ENCODE peak calls at places on chromosome 21, in ten cellular contexts. One of them, this sample, is unnamed.

GRCh38 chr21:44713846-44714245 is 2.5 kb upstream of the TSPEAR start:
- DNase-seq in NCI-H1105: no peak
- DNase-seq in GM12865: no peak
- DNase-seq in stromal cell of bone marrow: no peak
- DNase-seq in AG08396: no peak
- DNase-seq in heart left ventricle: no peak
- DNase-seq in amniotic stem cell: no peak
- DNase-seq in A172: no peak
- DNase-seq in activated CD8-positive, alpha-beta memory T cell treated with anti-CD3 and anti-CD28 coated beads, Interleukin-2, amount 50 U/mL, for 48 hours: peak
- DNase-seq in AG04450: no peak
- DNase-seq in this sample: no peak

GRCh38 chr21:45997495-45998275 is 16.1 kb downstream of the COL6A1 start:
- DNase-seq in NCI-H1105: no peak
- DNase-seq in AG04450: no peak
- DNase-seq in heart left ventricle: peak
- DNase-seq in amniotic stem cell: no peak
- DNase-seq in AG08396: no peak
- DNase-seq in activated CD8-positive, alpha-beta memory T cell treated with anti-CD3 and anti-CD28 coated beads, Interleukin-2, amount 50 U/mL, for 48 hours: no peak
- DNase-seq in A172: no peak
- DNase-seq in GM12865: no peak
- DNase-seq in stromal cell of bone marrow: no peak
- DNase-seq in this sample: no peak

GRCh38 chr21:32426592-32427051 is 14.1 kb downstream of the EVA1C start:
- DNase-seq in amniotic stem cell: no peak
- DNase-seq in activated CD8-positive, alpha-beta memory T cell treated with anti-CD3 and anti-CD28 coated beads, Interleukin-2, amount 50 U/mL, for 48 hours: no peak
- DNase-seq in AG04450: no peak
- DNase-seq in heart left ventricle: no peak
- DNase-seq in stromal cell of bone marrow: peak
- DNase-seq in A172: peak
- DNase-seq in AG08396: peak
- DNase-seq in NCI-H1105: no peak
- DNase-seq in GM12865: no peak
- DNase-seq in this sample: no peak

GRCh38 chr21:35206141-35207125 is 157.3 kb upstream of the RUNX1 start:
- DNase-seq in AG04450: no peak
- DNase-seq in heart left ventricle: peak
- DNase-seq in NCI-H1105: no peak
- DNase-seq in stromal cell of bone marrow: no peak
- DNase-seq in amniotic stem cell: no peak
- DNase-seq in A172: peak
- DNase-seq in AG08396: no peak
- DNase-seq in GM12865: peak
- DNase-seq in activated CD8-positive, alpha-beta memory T cell treated with anti-CD3 and anti-CD28 coated beads, Interleukin-2, amount 50 U/mL, for 48 hours: no peak
- DNase-seq in this sample: peak

GRCh38 chr21:41712201-41712600 is 54.7 kb downstream of the RIPK4 start:
- DNase-seq in AG04450: no peak
- DNase-seq in AG08396: no peak
- DNase-seq in activated CD8-positive, alpha-beta memory T cell treated with anti-CD3 and anti-CD28 coated beads, Interleukin-2, amount 50 U/mL, for 48 hours: no peak
- DNase-seq in stromal cell of bone marrow: no peak
- DNase-seq in GM12865: no peak
- DNase-seq in amniotic stem cell: no peak
- DNase-seq in A172: no peak
- DNase-seq in heart left ventricle: no peak
- DNase-seq in NCI-H1105: no peak
- DNase-seq in this sample: no peak

GRCh38 chr21:45634511-45635183 is 8.9 kb upstream of the PCBP3 start:
- DNase-seq in heart left ventricle: no peak
- DNase-seq in activated CD8-positive, alpha-beta memory T cell treated with anti-CD3 and anti-CD28 coated beads, Interleukin-2, amount 50 U/mL, for 48 hours: no peak
- DNase-seq in amniotic stem cell: no peak
- DNase-seq in AG04450: no peak
- DNase-seq in AG08396: no peak
- DNase-seq in A172: no peak
- DNase-seq in NCI-H1105: no peak
- DNase-seq in GM12865: no peak
- DNase-seq in stromal cell of bone marrow: no peak
- DNase-seq in this sample: no peak

GRCh38 chr21:37803076-37803475 is 113.2 kb downstream of the KCNJ6 start:
- DNase-seq in NCI-H1105: no peak
- DNase-seq in A172: no peak
- DNase-seq in AG04450: no peak
- DNase-seq in amniotic stem cell: no peak
- DNase-seq in AG08396: no peak
- DNase-seq in heart left ventricle: no peak
- DNase-seq in GM12865: no peak
- DNase-seq in activated CD8-positive, alpha-beta memory T cell treated with anti-CD3 and anti-CD28 coated beads, Interleukin-2, amount 50 U/mL, for 48 hours: no peak
- DNase-seq in stromal cell of bone marrow: no peak
- DNase-seq in this sample: no peak

GRCh38 chr21:46564391-46564790 is 40.5 kb downstream of the S100B start:
- DNase-seq in heart left ventricle: no peak
- DNase-seq in AG08396: no peak
- DNase-seq in amniotic stem cell: no peak
- DNase-seq in AG04450: no peak
- DNase-seq in stromal cell of bone marrow: no peak
- DNase-seq in NCI-H1105: no peak
- DNase-seq in activated CD8-positive, alpha-beta memory T cell treated with anti-CD3 and anti-CD28 coated beads, Interleukin-2, amount 50 U/mL, for 48 hours: no peak
- DNase-seq in A172: no peak
- DNase-seq in GM12865: no peak
- DNase-seq in this sample: no peak

GRCh38 chr21:42389449-42389835 is 6.4 kb downstream of the TMPRSS3 start:
- DNase-seq in amniotic stem cell: no peak
- DNase-seq in A172: no peak
- DNase-seq in AG04450: no peak
- DNase-seq in heart left ventricle: no peak
- DNase-seq in GM12865: no peak
- DNase-seq in activated CD8-positive, alpha-beta memory T cell treated with anti-CD3 and anti-CD28 coated beads, Interleukin-2, amount 50 U/mL, for 48 hours: no peak
- DNase-seq in AG08396: no peak
- DNase-seq in NCI-H1105: no peak
- DNase-seq in stromal cell of bone marrow: no peak
- DNase-seq in this sample: no peak

GRCh38 chr21:18298228-18298627 is 53.6 kb downstream of the CHODL start:
- DNase-seq in stromal cell of bone marrow: no peak
- DNase-seq in NCI-H1105: no peak
- DNase-seq in heart left ventricle: no peak
- DNase-seq in AG08396: no peak
- DNase-seq in GM12865: no peak
- DNase-seq in A172: no peak
- DNase-seq in activated CD8-positive, alpha-beta memory T cell treated with anti-CD3 and anti-CD28 coated beads, Interleukin-2, amount 50 U/mL, for 48 hours: no peak
- DNase-seq in AG04450: no peak
- DNase-seq in amniotic stem cell: no peak
- DNase-seq in this sample: no peak

GRCh38 chr21:42455196-42455595 is 40.8 kb downstream of the RSPH1 start:
- DNase-seq in NCI-H1105: no peak
- DNase-seq in amniotic stem cell: no peak
- DNase-seq in A172: no peak
- DNase-seq in stromal cell of bone marrow: no peak
- DNase-seq in GM12865: no peak
- DNase-seq in AG08396: no peak
- DNase-seq in activated CD8-positive, alpha-beta memory T cell treated with anti-CD3 and anti-CD28 coated beads, Interleukin-2, amount 50 U/mL, for 48 hours: no peak
- DNase-seq in heart left ventricle: no peak
- DNase-seq in AG04450: no peak
- DNase-seq in this sample: no peak

GRCh38 chr21:32442566-32443318 is 30.2 kb downstream of the EVA1C start:
- DNase-seq in GM12865: no peak
- DNase-seq in amniotic stem cell: no peak
- DNase-seq in A172: no peak
- DNase-seq in AG08396: no peak
- DNase-seq in AG04450: no peak
- DNase-seq in activated CD8-positive, alpha-beta memory T cell treated with anti-CD3 and anti-CD28 coated beads, Interleukin-2, amount 50 U/mL, for 48 hours: no peak
- DNase-seq in NCI-H1105: no peak
- DNase-seq in heart left ventricle: no peak
- DNase-seq in stromal cell of bone marrow: no peak
- DNase-seq in this sample: no peak

GRCh38 chr21:42524341-42525227 is 10.9 kb downstream of the SLC37A1 start:
- DNase-seq in heart left ventricle: peak
- DNase-seq in AG04450: no peak
- DNase-seq in NCI-H1105: peak
- DNase-seq in amniotic stem cell: no peak
- DNase-seq in activated CD8-positive, alpha-beta memory T cell treated with anti-CD3 and anti-CD28 coated beads, Interleukin-2, amount 50 U/mL, for 48 hours: no peak
- DNase-seq in GM12865: peak
- DNase-seq in stromal cell of bone marrow: no peak
- DNase-seq in AG08396: peak
- DNase-seq in A172: no peak
- DNase-seq in this sample: no peak

GRCh38 chr21:46379691-46380090 is 55.7 kb downstream of the PCNT start:
- DNase-seq in amniotic stem cell: no peak
- DNase-seq in activated CD8-positive, alpha-beta memory T cell treated with anti-CD3 and anti-CD28 coated beads, Interleukin-2, amount 50 U/mL, for 48 hours: no peak
- DNase-seq in A172: no peak
- DNase-seq in stromal cell of bone marrow: no peak
- DNase-seq in heart left ventricle: no peak
- DNase-seq in NCI-H1105: no peak
- DNase-seq in AG04450: no peak
- DNase-seq in GM12865: no peak
- DNase-seq in AG08396: no peak
- DNase-seq in this sample: no peak

GRCh38 chr21:29064850-29065481 is 8.5 kb downstream of the CCT8 start:
- DNase-seq in AG04450: no peak
- DNase-seq in NCI-H1105: no peak
- DNase-seq in GM12865: peak
- DNase-seq in stromal cell of bone marrow: no peak
- DNase-seq in A172: no peak
- DNase-seq in heart left ventricle: no peak
- DNase-seq in AG08396: no peak
- DNase-seq in activated CD8-positive, alpha-beta memory T cell treated with anti-CD3 and anti-CD28 coated beads, Interleukin-2, amount 50 U/mL, for 48 hours: no peak
- DNase-seq in amniotic stem cell: no peak
- DNase-seq in this sample: no peak

GRCh38 chr21:28193189-28193588 is 799.5 kb downstream of the LTN1 start:
- DNase-seq in A172: no peak
- DNase-seq in GM12865: no peak
- DNase-seq in AG04450: no peak
- DNase-seq in activated CD8-positive, alpha-beta memory T cell treated with anti-CD3 and anti-CD28 coated beads, Interleukin-2, amount 50 U/mL, for 48 hours: no peak
- DNase-seq in AG08396: no peak
- DNase-seq in NCI-H1105: no peak
- DNase-seq in stromal cell of bone marrow: no peak
- DNase-seq in amniotic stem cell: no peak
- DNase-seq in heart left ventricle: no peak
- DNase-seq in this sample: no peak

GRCh38 chr21:46456750-46457149 is 1.9 kb upstream of the DIP2A start:
- DNase-seq in GM12865: no peak
- DNase-seq in activated CD8-positive, alpha-beta memory T cell treated with anti-CD3 and anti-CD28 coated beads, Interleukin-2, amount 50 U/mL, for 48 hours: no peak
- DNase-seq in AG04450: no peak
- DNase-seq in NCI-H1105: no peak
- DNase-seq in stromal cell of bone marrow: no peak
- DNase-seq in amniotic stem cell: no peak
- DNase-seq in heart left ventricle: no peak
- DNase-seq in A172: no peak
- DNase-seq in AG08396: no peak
- DNase-seq in this sample: no peak

GRCh38 chr21:25638634-25639166 is 358 bp upstream of the JAM2 start:
- DNase-seq in AG08396: peak
- DNase-seq in stromal cell of bone marrow: no peak
- DNase-seq in NCI-H1105: no peak
- DNase-seq in activated CD8-positive, alpha-beta memory T cell treated with anti-CD3 and anti-CD28 coated beads, Interleukin-2, amount 50 U/mL, for 48 hours: no peak
- DNase-seq in amniotic stem cell: no peak
- DNase-seq in AG04450: no peak
- DNase-seq in GM12865: peak
- DNase-seq in heart left ventricle: no peak
- DNase-seq in A172: no peak
- DNase-seq in this sample: no peak

GRCh38 chr21:46517361-46517760 is 58.7 kb downstream of the DIP2A start:
- DNase-seq in amniotic stem cell: no peak
- DNase-seq in AG08396: peak
- DNase-seq in AG04450: no peak
- DNase-seq in stromal cell of bone marrow: peak
- DNase-seq in heart left ventricle: peak
- DNase-seq in GM12865: no peak
- DNase-seq in NCI-H1105: no peak
- DNase-seq in A172: no peak
- DNase-seq in activated CD8-positive, alpha-beta memory T cell treated with anti-CD3 and anti-CD28 coated beads, Interleukin-2, amount 50 U/mL, for 48 hours: no peak
- DNase-seq in this sample: no peak

GRCh38 chr21:44375281-44375651 is 21.8 kb downstream of the TRPM2 start:
- DNase-seq in AG08396: no peak
- DNase-seq in GM12865: peak
- DNase-seq in NCI-H1105: no peak
- DNase-seq in amniotic stem cell: no peak
- DNase-seq in AG04450: no peak
- DNase-seq in activated CD8-positive, alpha-beta memory T cell treated with anti-CD3 and anti-CD28 coated beads, Interleukin-2, amount 50 U/mL, for 48 hours: no peak
- DNase-seq in A172: no peak
- DNase-seq in stromal cell of bone marrow: no peak
- DNase-seq in heart left ventricle: no peak
- DNase-seq in this sample: no peak

GRCh38 chr21:25863031-25863430 is 128.3 kb downstream of the GABPA start:
- DNase-seq in amniotic stem cell: no peak
- DNase-seq in NCI-H1105: no peak
- DNase-seq in AG04450: no peak
- DNase-seq in GM12865: no peak
- DNase-seq in AG08396: no peak
- DNase-seq in stromal cell of bone marrow: no peak
- DNase-seq in A172: no peak
- DNase-seq in activated CD8-positive, alpha-beta memory T cell treated with anti-CD3 and anti-CD28 coated beads, Interleukin-2, amount 50 U/mL, for 48 hours: no peak
- DNase-seq in heart left ventricle: no peak
- DNase-seq in this sample: no peak

GRCh38 chr21:45150630-45151265 is 76.4 kb downstream of the ADARB1 start:
- DNase-seq in NCI-H1105: no peak
- DNase-seq in amniotic stem cell: no peak
- DNase-seq in AG08396: no peak
- DNase-seq in heart left ventricle: no peak
- DNase-seq in GM12865: no peak
- DNase-seq in stromal cell of bone marrow: no peak
- DNase-seq in AG04450: no peak
- DNase-seq in A172: no peak
- DNase-seq in activated CD8-positive, alpha-beta memory T cell treated with anti-CD3 and anti-CD28 coated beads, Interleukin-2, amount 50 U/mL, for 48 hours: no peak
- DNase-seq in this sample: no peak

GRCh38 chr21:27213328-27213727 is 246.4 kb upstream of the ADAMTS5 start:
- DNase-seq in NCI-H1105: no peak
- DNase-seq in heart left ventricle: no peak
- DNase-seq in amniotic stem cell: no peak
- DNase-seq in A172: no peak
- DNase-seq in AG08396: no peak
- DNase-seq in stromal cell of bone marrow: no peak
- DNase-seq in activated CD8-positive, alpha-beta memory T cell treated with anti-CD3 and anti-CD28 coated beads, Interleukin-2, amount 50 U/mL, for 48 hours: no peak
- DNase-seq in AG04450: no peak
- DNase-seq in GM12865: no peak
- DNase-seq in this sample: no peak

GRCh38 chr21:45294509-45295291 is 7.0 kb upstream of the POFUT2 start:
- DNase-seq in A172: peak
- DNase-seq in amniotic stem cell: peak
- DNase-seq in AG08396: peak
- DNase-seq in AG04450: peak
- DNase-seq in NCI-H1105: no peak
- DNase-seq in GM12865: no peak
- DNase-seq in heart left ventricle: peak
- DNase-seq in stromal cell of bone marrow: peak
- DNase-seq in activated CD8-positive, alpha-beta memory T cell treated with anti-CD3 and anti-CD28 coated beads, Interleukin-2, amount 50 U/mL, for 48 hours: peak
- DNase-seq in this sample: peak

GRCh38 chr21:33033094-33033951 is 7.6 kb downstream of the OLIG2 start:
- DNase-seq in AG08396: no peak
- DNase-seq in A172: no peak
- DNase-seq in GM12865: no peak
- DNase-seq in heart left ventricle: no peak
- DNase-seq in NCI-H1105: no peak
- DNase-seq in AG04450: no peak
- DNase-seq in stromal cell of bone marrow: no peak
- DNase-seq in activated CD8-positive, alpha-beta memory T cell treated with anti-CD3 and anti-CD28 coated beads, Interleukin-2, amount 50 U/mL, for 48 hours: no peak
- DNase-seq in amniotic stem cell: no peak
- DNase-seq in this sample: no peak

GRCh38 chr21:42314616-42315295 is 453 bp downstream of the TFF3 start:
- DNase-seq in AG04450: no peak
- DNase-seq in stromal cell of bone marrow: no peak
- DNase-seq in activated CD8-positive, alpha-beta memory T cell treated with anti-CD3 and anti-CD28 coated beads, Interleukin-2, amount 50 U/mL, for 48 hours: peak
- DNase-seq in heart left ventricle: no peak
- DNase-seq in AG08396: no peak
- DNase-seq in amniotic stem cell: no peak
- DNase-seq in GM12865: no peak
- DNase-seq in A172: no peak
- DNase-seq in NCI-H1105: no peak
- DNase-seq in this sample: no peak

GRCh38 chr21:25176637-25177412 is 430.5 kb downstream of the MRPL39 start:
- DNase-seq in activated CD8-positive, alpha-beta memory T cell treated with anti-CD3 and anti-CD28 coated beads, Interleukin-2, amount 50 U/mL, for 48 hours: no peak
- DNase-seq in NCI-H1105: no peak
- DNase-seq in AG08396: no peak
- DNase-seq in amniotic stem cell: no peak
- DNase-seq in AG04450: no peak
- DNase-seq in GM12865: peak
- DNase-seq in heart left ventricle: no peak
- DNase-seq in stromal cell of bone marrow: no peak
- DNase-seq in A172: peak
- DNase-seq in this sample: no peak

GRCh38 chr21:35265170-35265877 is 216.2 kb upstream of the RUNX1 start:
- DNase-seq in stromal cell of bone marrow: no peak
- DNase-seq in AG04450: no peak
- DNase-seq in NCI-H1105: no peak
- DNase-seq in AG08396: no peak
- DNase-seq in heart left ventricle: no peak
- DNase-seq in activated CD8-positive, alpha-beta memory T cell treated with anti-CD3 and anti-CD28 coated beads, Interleukin-2, amount 50 U/mL, for 48 hours: no peak
- DNase-seq in GM12865: no peak
- DNase-seq in amniotic stem cell: no peak
- DNase-seq in A172: peak
- DNase-seq in this sample: no peak